ENCODE peak calls at places on chromosomes 2 and 18, in nine cellular contexts. J, R, Y, A, V, P, G, B and Z are unnamed samples.

GRCh38 chr18:47919916-47920315 is 10.5 kb downstream of the SMAD2 start:
- DNase-seq in J (no peak), R (no peak), Y (no peak), A (no peak), V (no peak), P (no peak), G (no peak), B (no peak), Z (no peak)

GRCh38 chr2:202883987-202884675 is 12.6 kb upstream of the ICA1L start:
- DNase-seq in J (peak; percentile 30), R (no peak), Y (no peak), A (no peak), V (no peak), P (no peak), G (no peak), B (no peak), Z (no peak)

GRCh38 chr2:159091981-159092380 is 123.5 kb downstream of the TANC1 start:
- DNase-seq in J (peak; percentile 36), R (peak; percentile 62), Y (no peak), A (no peak), V (no peak), P (no peak), G (peak; percentile 37), B (no peak), Z (peak; percentile 13)

GRCh38 chr2:180747728-180748127 is 232.7 kb upstream of the UBE2E3 start:
- DNase-seq in J (no peak), R (no peak), Y (no peak), A (no peak), V (no peak), P (peak; percentile 95), G (peak; percentile 92), B (no peak), Z (no peak)

GRCh38 chr2:108541451-108541850 is 7.2 kb downstream of the LIMS1 start:
- DNase-seq in J (no peak), R (peak; percentile 14), Y (no peak), A (no peak), V (no peak), P (no peak), G (no peak), B (peak; percentile 47), Z (no peak)

GRCh38 chr2:169819106-169819505 is 5.6 kb downstream of the METTL5 start:
- DNase-seq in J (peak; percentile 39), R (no peak), Y (no peak), A (no peak), V (no peak), P (peak; percentile 34), G (peak; percentile 74), B (no peak), Z (no peak)

GRCh38 chr2:162297925-162298552 is 20.4 kb downstream of the IFIH1 start:
- DNase-seq in J (peak; percentile 68), R (peak; percentile 73), Y (peak; percentile 91), A (peak; percentile 73), V (peak; percentile 88), P (peak; percentile 37), G (peak; percentile 92), B (peak; percentile 87), Z (peak; percentile 71)

GRCh38 chr2:42736598-42737322 is 27.2 kb downstream of the OXER1 start:
- DNase-seq in J (peak; percentile 15), R (no peak), Y (no peak), A (no peak), V (no peak), P (no peak), G (no peak), B (no peak), Z (no peak)

GRCh38 chr2:9234680-9235387 is 28.2 kb downstream of the ASAP2 start:
- DNase-seq in J (peak; percentile 86), R (no peak), Y (no peak), A (peak; percentile 86), V (no peak), P (peak; percentile 99), G (peak; percentile 96), B (peak; percentile 41), Z (no peak)

GRCh38 chr18:62485684-62486083 is 37.1 kb upstream of the ZCCHC2 start:
- DNase-seq in J (peak; percentile 90), R (no peak), Y (no peak), A (peak; percentile 86), V (no peak), P (peak; percentile 98), G (peak; percentile 94), B (peak; percentile 72), Z (no peak)

GRCh38 chr2:158487419-158487818 is 30.7 kb downstream of the PKP4 start:
- DNase-seq in J (peak; percentile 74), R (no peak), Y (no peak), A (no peak), V (no peak), P (no peak), G (no peak), B (no peak), Z (no peak)

GRCh38 chr18:46340716-46341115 is 236.5 kb downstream of the HAUS1 start:
- DNase-seq in J (no peak), R (no peak), Y (no peak), A (no peak), V (no peak), P (no peak), G (no peak), B (no peak), Z (no peak)

GRCh38 chr2:65073879-65074565 is 17.8 kb downstream of the CEP68 start:
- DNase-seq in J (no peak), R (no peak), Y (no peak), A (no peak), V (no peak), P (no peak), G (no peak), B (no peak), Z (no peak)

GRCh38 chr2:7911196-7911595 is 770.7 kb upstream of the ID2 start:
- DNase-seq in J (no peak), R (no peak), Y (no peak), A (no peak), V (no peak), P (no peak), G (no peak), B (no peak), Z (no peak)

GRCh38 chr2:7913956-7914355 is 767.9 kb upstream of the ID2 start:
- DNase-seq in J (no peak), R (no peak), Y (no peak), A (no peak), V (no peak), P (no peak), G (no peak), B (no peak), Z (no peak)

GRCh38 chr2:7916670-7917069 is 765.2 kb upstream of the ID2 start:
- DNase-seq in J (no peak), R (no peak), Y (no peak), A (no peak), V (no peak), P (no peak), G (no peak), B (no peak), Z (no peak)

GRCh38 chr2:7919510-7919909 is 762.3 kb upstream of the ID2 start:
- DNase-seq in J (no peak), R (no peak), Y (no peak), A (no peak), V (peak; percentile 14), P (no peak), G (no peak), B (no peak), Z (no peak)

GRCh38 chr2:7915302-7916200 is 766.3 kb upstream of the ID2 start:
- DNase-seq in J (peak; percentile 50), R (no peak), Y (no peak), A (no peak), V (peak; percentile 27), P (no peak), G (no peak), B (peak; percentile 13), Z (no peak)
- H3K9me2 ChIP-seq in J (no peaks in the 10 kb centered on the region), R (no peaks in the 10 kb centered on the region), Y (no peaks in the 10 kb centered on the region), A (no peaks in the 10 kb centered on the region), V (peaks cover 25% of the 10 kb centered on the region), P (no peaks in the 10 kb centered on the region), G (no peaks in the 10 kb centered on the region), B (no peaks in the 10 kb centered on the region), Z (no peaks in the 10 kb centered on the region)

GRCh38 chr2:235834781-235835180 is 333.4 kb downstream of the GBX2 start:
- DNase-seq in J (no peak), R (no peak), Y (no peak), A (no peak), V (no peak), P (no peak), G (no peak), B (no peak), Z (no peak)
- H3K9me2 ChIP-seq in J (no peaks in the 10 kb centered on the region), R (no peaks in the 10 kb centered on the region), Y (no peaks in the 10 kb centered on the region), A (no peaks in the 10 kb centered on the region), V (no peaks in the 10 kb centered on the region), P (no peaks in the 10 kb centered on the region), G (no peaks in the 10 kb centered on the region), B (no peaks in the 10 kb centered on the region), Z (no peaks in the 10 kb centered on the region)

GRCh38 chr18:77248873-77249582 is 620 bp upstream of the GALR1 start:
- DNase-seq in J (no peak), R (no peak), Y (no peak), A (no peak), V (peak; percentile 38), P (no peak), G (no peak), B (no peak), Z (no peak)

GRCh38 chr18:77250926-77251729 is 1.5 kb downstream of the GALR1 start:
- DNase-seq in J (peak; percentile 8), R (no peak), Y (no peak), A (no peak), V (peak; percentile 74), P (no peak), G (no peak), B (no peak), Z (no peak)

GRCh38 chr18:77251730-77252050 is 2.0 kb downstream of the GALR1 start:
- DNase-seq in J (no peak), R (no peak), Y (no peak), A (no peak), V (peak; percentile 55), P (no peak), G (no peak), B (no peak), Z (no peak)

GRCh38 chr18:77250501-77250925 is 865 bp downstream of the GALR1 start:
- DNase-seq in J (no peak), R (no peak), Y (no peak), A (no peak), V (peak; percentile 59), P (no peak), G (no peak), B (no peak), Z (no peak)

GRCh38 chr18:77249583-77250500 is at the start of gene GALR1:
- DNase-seq in J (peak; percentile 5), R (no peak), Y (no peak), A (no peak), V (peak; percentile 72), P (no peak), G (no peak), B (no peak), Z (no peak)
- H3K9me2 ChIP-seq in J (no peaks in the 10 kb centered on the region), R (no peaks in the 10 kb centered on the region), Y (no peaks in the 10 kb centered on the region), A (no peaks in the 10 kb centered on the region), V (peaks cover 17% of the 10 kb centered on the region), P (no peaks in the 10 kb centered on the region), G (no peaks in the 10 kb centered on the region), B (no peaks in the 10 kb centered on the region), Z (no peaks in the 10 kb centered on the region)

DNA sequence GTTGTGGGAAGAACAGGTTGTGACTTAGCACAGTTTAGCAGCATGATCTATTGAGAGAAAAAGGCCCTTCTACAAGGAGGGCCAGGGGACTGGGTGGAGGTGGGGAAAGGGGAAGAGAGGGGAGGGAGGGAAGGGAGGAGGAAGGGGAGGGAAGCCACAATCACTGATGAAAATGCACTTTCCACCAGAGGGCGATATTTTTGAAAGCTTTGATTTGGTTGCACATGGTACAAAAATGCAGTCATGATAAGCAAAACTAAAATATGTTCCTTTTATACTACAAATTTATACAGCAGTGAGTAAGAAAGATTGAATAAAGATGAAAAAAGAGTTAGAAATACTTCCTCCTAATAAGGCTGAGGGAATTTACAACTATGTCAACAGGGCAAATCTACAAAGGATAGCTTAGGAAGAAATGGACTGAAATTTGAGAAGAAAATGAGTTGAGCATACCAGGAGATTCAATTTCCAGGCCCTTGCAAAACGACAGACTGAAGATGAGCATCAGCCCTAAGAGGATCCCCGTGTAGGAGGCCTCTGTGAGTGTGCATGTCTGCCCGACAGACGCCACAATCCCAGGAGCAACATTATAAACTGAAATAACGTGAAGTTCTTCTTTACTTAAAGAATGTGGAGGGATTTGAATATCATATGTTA is 17.2 kb downstream of the SH3YL1 start:
- DNase-seq in J (peak; percentile 75), R (peak; percentile 45), Y (peak; percentile 86), A (peak; percentile 36), V (peak; percentile 78), P (peak; percentile 46), G (peak; percentile 79), B (peak; percentile 67), Z (peak; percentile 54)
- H3K9me2 ChIP-seq in J (no peaks in the 10 kb centered on the region), R (no peaks in the 10 kb centered on the region), Y (no peaks in the 10 kb centered on the region), A (no peaks in the 10 kb centered on the region), V (no peaks in the 10 kb centered on the region), P (no peaks in the 10 kb centered on the region), G (no peaks in the 10 kb centered on the region), B (no peaks in the 10 kb centered on the region), Z (no peaks in the 10 kb centered on the region)